ENCODE peak calls at places on chromosomes 7 and 10, in four cellular contexts. Y is AG08395, K is NCI-H1092 treated with DMSO at 0.1 percent for 48 hours, S is GM23338. N is an unnamed sample.

GRCh38 chr7:7185382-7185989 is 3.1 kb downstream of the C1GALT1 start:
- DNase-seq in Y (no peak), K (no peak), S (no peak), N (no peak)

GRCh38 chr10:43958071-43958432 is 309.4 kb upstream of the ZNF32 start:
- DNase-seq in Y (no peak), K (no peak), S (no peak), N (no peak)

GRCh38 chr7:42152353-42153205 is 84.4 kb downstream of the GLI3 start:
- DNase-seq in Y (no peak), K (no peak), S (no peak), N (no peak)

GRCh38 chr10:5584895-5585516 is 60.2 kb downstream of the CALML3 start:
- DNase-seq in Y (peak), K (peak), S (no peak), N (peak)

GRCh38 chr10:97887399-97887798 is 37.8 kb downstream of the GOLGA7B start:
- DNase-seq in Y (no peak), K (no peak), S (no peak), N (no peak)

GRCh38 chr10:117184821-117185220 is 12.5 kb upstream of the KCNK18 start:
- DNase-seq in Y (no peak), K (no peak), S (no peak), N (no peak)

GRCh38 chr7:116426428-116427156 is 72.9 kb upstream of the CAV2 start:
- DNase-seq in Y (peak), K (no peak), S (no peak), N (peak)

GRCh38 chr7:111405621-111406020 is 156.7 kb downstream of the IMMP2L start:
- DNase-seq in Y (no peak), K (no peak), S (no peak), N (no peak)

GRCh38 chr7:133602291-133602690 is 349.4 kb downstream of the EXOC4 start:
- DNase-seq in Y (peak), K (no peak), S (peak), N (no peak)

GRCh38 chr7:1654738-1655490 is 15.2 kb upstream of the ELFN1 start:
- DNase-seq in Y (no peak), K (no peak), S (no peak), N (no peak)

GRCh38 chr7:129986600-129986999 is 33.8 kb upstream of the UBE2H start:
- DNase-seq in Y (no peak), K (no peak), S (no peak), N (no peak)

GRCh38 chr7:65976659-65977196 is 5.3 kb downstream of the GUSB start:
- DNase-seq in Y (no peak), K (no peak), S (no peak), N (no peak)

GRCh38 chr10:132173185-132173584 is 13.6 kb upstream of the DPYSL4 start:
- DNase-seq in Y (no peak), K (no peak), S (no peak), N (no peak)

GRCh38 chr10:8300925-8301707 is 246.6 kb downstream of the GATA3 start:
- DNase-seq in Y (no peak), K (no peak), S (no peak), N (no peak)

GRCh38 chr10:49595003-49595712 is 15.0 kb upstream of the SLC18A3 start:
- DNase-seq in Y (no peak), K (no peak), S (no peak), N (no peak)

GRCh38 chr10:70053212-70053895 is 708 bp downstream of the MACROH2A2 start:
- DNase-seq in Y (peak), K (peak), S (peak), N (peak)

GRCh38 chr7:149495785-149496641 is 1.6 kb downstream of the ZNF746 start:
- DNase-seq in Y (no peak), K (peak), S (no peak), N (no peak)

GRCh38 chr7:44065431-44066110 is at the start of gene PGAM2:
- DNase-seq in Y (no peak), K (peak), S (peak), N (no peak)

GRCh38 chr10:127236266-127236665 is 39.9 kb upstream of the INSYN2A start:
- DNase-seq in Y (no peak), K (no peak), S (no peak), N (no peak)

GRCh38 chr10:127889605-127890195 is 3.0 kb downstream of the CLRN3 start:
- DNase-seq in Y (peak), K (no peak), S (no peak), N (no peak)

GRCh38 chr7:105487559-105488218 is 34.4 kb downstream of the PUS7 start:
- DNase-seq in Y (peak), K (no peak), S (no peak), N (peak)

GRCh38 chr7:26278769-26279168 is 12.9 kb upstream of the SNX10 start:
- DNase-seq in Y (no peak), K (peak), S (no peak), N (no peak)